ENCODE peak calls at places on chromosome 14, in four cellular contexts. One of them, this sample, is unnamed.

GRCh38 chr14:93533437-93533836 is 102.7 kb downstream of the UNC79 start:
- DNase-seq in stimulated activated CD8-positive, alpha-beta memory T cell treated with anti-CD3 and anti-CD28 coated beads, Interleukin-7, amount 100 ng/mL, for 1 hour: no peak
- DNase-seq in NCI-H1105: no peak
- DNase-seq in HTR-8/SVneo: no peak
- DNase-seq in this sample: no peak

GRCh38 chr14:61701946-61702345 is 6.6 kb downstream of the HIF1A start:
- DNase-seq in stimulated activated CD8-positive, alpha-beta memory T cell treated with anti-CD3 and anti-CD28 coated beads, Interleukin-7, amount 100 ng/mL, for 1 hour: no peak
- DNase-seq in NCI-H1105: no peak
- DNase-seq in HTR-8/SVneo: no peak
- DNase-seq in this sample: no peak

GRCh38 chr14:20143911-20144310 is 5.3 kb downstream of the OR4N5 start:
- DNase-seq in stimulated activated CD8-positive, alpha-beta memory T cell treated with anti-CD3 and anti-CD28 coated beads, Interleukin-7, amount 100 ng/mL, for 1 hour: no peak
- DNase-seq in NCI-H1105: no peak
- DNase-seq in HTR-8/SVneo: no peak
- DNase-seq in this sample: no peak

GRCh38 chr14:36424478-36425102 is 95.4 kb downstream of the NKX2-1 start:
- DNase-seq in stimulated activated CD8-positive, alpha-beta memory T cell treated with anti-CD3 and anti-CD28 coated beads, Interleukin-7, amount 100 ng/mL, for 1 hour: no peak
- DNase-seq in NCI-H1105: peak
- DNase-seq in HTR-8/SVneo: no peak
- DNase-seq in this sample: no peak

GRCh38 chr14:101019541-101019940 is 116.0 kb upstream of the RTL1 start:
- DNase-seq in stimulated activated CD8-positive, alpha-beta memory T cell treated with anti-CD3 and anti-CD28 coated beads, Interleukin-7, amount 100 ng/mL, for 1 hour: no peak
- DNase-seq in NCI-H1105: no peak
- DNase-seq in HTR-8/SVneo: no peak
- DNase-seq in this sample: no peak

GRCh38 chr14:36582011-36582873 is at the start of gene NKX2-8:
- DNase-seq in stimulated activated CD8-positive, alpha-beta memory T cell treated with anti-CD3 and anti-CD28 coated beads, Interleukin-7, amount 100 ng/mL, for 1 hour: no peak
- DNase-seq in NCI-H1105: peak
- DNase-seq in HTR-8/SVneo: peak
- DNase-seq in this sample: no peak

GRCh38 chr14:59208224-59208814 is 19.9 kb downstream of the DAAM1 start:
- DNase-seq in stimulated activated CD8-positive, alpha-beta memory T cell treated with anti-CD3 and anti-CD28 coated beads, Interleukin-7, amount 100 ng/mL, for 1 hour: no peak
- DNase-seq in NCI-H1105: no peak
- DNase-seq in HTR-8/SVneo: peak
- DNase-seq in this sample: no peak

GRCh38 chr14:97827746-97828145 is 1030.6 kb downstream of the VRK1 start:
- DNase-seq in stimulated activated CD8-positive, alpha-beta memory T cell treated with anti-CD3 and anti-CD28 coated beads, Interleukin-7, amount 100 ng/mL, for 1 hour: no peak
- DNase-seq in NCI-H1105: no peak
- DNase-seq in HTR-8/SVneo: no peak
- DNase-seq in this sample: no peak

GRCh38 chr14:69345402-69345801 is 52.7 kb downstream of the ERH start:
- DNase-seq in stimulated activated CD8-positive, alpha-beta memory T cell treated with anti-CD3 and anti-CD28 coated beads, Interleukin-7, amount 100 ng/mL, for 1 hour: no peak
- DNase-seq in NCI-H1105: no peak
- DNase-seq in HTR-8/SVneo: no peak
- DNase-seq in this sample: no peak

GRCh38 chr14:81449576-81449975 is 49.5 kb upstream of the STON2 start:
- DNase-seq in stimulated activated CD8-positive, alpha-beta memory T cell treated with anti-CD3 and anti-CD28 coated beads, Interleukin-7, amount 100 ng/mL, for 1 hour: no peak
- DNase-seq in NCI-H1105: no peak
- DNase-seq in HTR-8/SVneo: no peak
- DNase-seq in this sample: no peak

GRCh38 chr14:24058951-24059475 is 7.2 kb downstream of the CARMIL3 start:
- DNase-seq in stimulated activated CD8-positive, alpha-beta memory T cell treated with anti-CD3 and anti-CD28 coated beads, Interleukin-7, amount 100 ng/mL, for 1 hour: no peak
- DNase-seq in NCI-H1105: no peak
- DNase-seq in HTR-8/SVneo: no peak
- DNase-seq in this sample: no peak

GRCh38 chr14:92461891-92462290 is 51.7 kb upstream of the RIN3 start:
- DNase-seq in stimulated activated CD8-positive, alpha-beta memory T cell treated with anti-CD3 and anti-CD28 coated beads, Interleukin-7, amount 100 ng/mL, for 1 hour: no peak
- DNase-seq in NCI-H1105: no peak
- DNase-seq in HTR-8/SVneo: no peak
- DNase-seq in this sample: no peak

GRCh38 chr14:68653754-68654153 is 139.1 kb downstream of the ZFP36L1 start:
- DNase-seq in stimulated activated CD8-positive, alpha-beta memory T cell treated with anti-CD3 and anti-CD28 coated beads, Interleukin-7, amount 100 ng/mL, for 1 hour: no peak
- DNase-seq in NCI-H1105: no peak
- DNase-seq in HTR-8/SVneo: no peak
- DNase-seq in this sample: no peak

GRCh38 chr14:33052899-33053400 is 114.3 kb downstream of the NPAS3 start:
- DNase-seq in stimulated activated CD8-positive, alpha-beta memory T cell treated with anti-CD3 and anti-CD28 coated beads, Interleukin-7, amount 100 ng/mL, for 1 hour: no peak
- DNase-seq in NCI-H1105: peak
- DNase-seq in HTR-8/SVneo: no peak
- DNase-seq in this sample: no peak

GRCh38 chr14:50156111-50156510 is 39.7 kb upstream of the VCPKMT start:
- DNase-seq in stimulated activated CD8-positive, alpha-beta memory T cell treated with anti-CD3 and anti-CD28 coated beads, Interleukin-7, amount 100 ng/mL, for 1 hour: no peak
- DNase-seq in NCI-H1105: no peak
- DNase-seq in HTR-8/SVneo: no peak
- DNase-seq in this sample: no peak

GRCh38 chr14:80930836-80931389 is 10.6 kb downstream of the CEP128 start:
- DNase-seq in stimulated activated CD8-positive, alpha-beta memory T cell treated with anti-CD3 and anti-CD28 coated beads, Interleukin-7, amount 100 ng/mL, for 1 hour: no peak
- DNase-seq in NCI-H1105: no peak
- DNase-seq in HTR-8/SVneo: peak
- DNase-seq in this sample: no peak

GRCh38 chr14:104130974-104131651 is 7.3 kb upstream of the KIF26A start:
- DNase-seq in stimulated activated CD8-positive, alpha-beta memory T cell treated with anti-CD3 and anti-CD28 coated beads, Interleukin-7, amount 100 ng/mL, for 1 hour: no peak
- DNase-seq in NCI-H1105: no peak
- DNase-seq in HTR-8/SVneo: no peak
- DNase-seq in this sample: no peak

GRCh38 chr14:49633650-49634546 is 1.1 kb downstream of the DNAAF2 start:
- DNase-seq in stimulated activated CD8-positive, alpha-beta memory T cell treated with anti-CD3 and anti-CD28 coated beads, Interleukin-7, amount 100 ng/mL, for 1 hour: peak
- DNase-seq in NCI-H1105: peak
- DNase-seq in HTR-8/SVneo: peak
- DNase-seq in this sample: peak

GRCh38 chr14:48973136-48973535 is 613.0 kb downstream of the RPS29 start:
- DNase-seq in stimulated activated CD8-positive, alpha-beta memory T cell treated with anti-CD3 and anti-CD28 coated beads, Interleukin-7, amount 100 ng/mL, for 1 hour: no peak
- DNase-seq in NCI-H1105: no peak
- DNase-seq in HTR-8/SVneo: no peak
- DNase-seq in this sample: no peak

GRCh38 chr14:54642950-54643695 is 76.2 kb downstream of the SAMD4A start:
- DNase-seq in stimulated activated CD8-positive, alpha-beta memory T cell treated with anti-CD3 and anti-CD28 coated beads, Interleukin-7, amount 100 ng/mL, for 1 hour: no peak
- DNase-seq in NCI-H1105: no peak
- DNase-seq in HTR-8/SVneo: no peak
- DNase-seq in this sample: no peak

GRCh38 chr14:104604461-104605449 is at the start of gene TMEM179:
- DNase-seq in stimulated activated CD8-positive, alpha-beta memory T cell treated with anti-CD3 and anti-CD28 coated beads, Interleukin-7, amount 100 ng/mL, for 1 hour: no peak
- DNase-seq in NCI-H1105: peak
- DNase-seq in HTR-8/SVneo: no peak
- DNase-seq in this sample: no peak

GRCh38 chr14:39665084-39665483 is 232.9 kb upstream of the FBXO33 start:
- DNase-seq in stimulated activated CD8-positive, alpha-beta memory T cell treated with anti-CD3 and anti-CD28 coated beads, Interleukin-7, amount 100 ng/mL, for 1 hour: no peak
- DNase-seq in NCI-H1105: no peak
- DNase-seq in HTR-8/SVneo: no peak
- DNase-seq in this sample: no peak

GRCh38 chr14:67620217-67620789 is 583 bp downstream of the ARG2 start:
- DNase-seq in stimulated activated CD8-positive, alpha-beta memory T cell treated with anti-CD3 and anti-CD28 coated beads, Interleukin-7, amount 100 ng/mL, for 1 hour: no peak
- DNase-seq in NCI-H1105: peak
- DNase-seq in HTR-8/SVneo: peak
- DNase-seq in this sample: no peak

GRCh38 chr14:69315302-69315701 is 55.3 kb downstream of the GALNT16 start:
- DNase-seq in stimulated activated CD8-positive, alpha-beta memory T cell treated with anti-CD3 and anti-CD28 coated beads, Interleukin-7, amount 100 ng/mL, for 1 hour: no peak
- DNase-seq in NCI-H1105: no peak
- DNase-seq in HTR-8/SVneo: no peak
- DNase-seq in this sample: no peak

GRCh38 chr14:51873221-51873893 is 12.9 kb downstream of the GNG2 start:
- DNase-seq in stimulated activated CD8-positive, alpha-beta memory T cell treated with anti-CD3 and anti-CD28 coated beads, Interleukin-7, amount 100 ng/mL, for 1 hour: no peak
- DNase-seq in NCI-H1105: peak
- DNase-seq in HTR-8/SVneo: peak
- DNase-seq in this sample: no peak

GRCh38 chr14:21494902-21495762 is 16.0 kb downstream of the METTL3 start:
- DNase-seq in stimulated activated CD8-positive, alpha-beta memory T cell treated with anti-CD3 and anti-CD28 coated beads, Interleukin-7, amount 100 ng/mL, for 1 hour: no peak
- DNase-seq in NCI-H1105: no peak
- DNase-seq in HTR-8/SVneo: no peak
- DNase-seq in this sample: no peak

GRCh38 chr14:77303417-77304156 is 17.1 kb downstream of the POMT2 start:
- DNase-seq in stimulated activated CD8-positive, alpha-beta memory T cell treated with anti-CD3 and anti-CD28 coated beads, Interleukin-7, amount 100 ng/mL, for 1 hour: no peak
- DNase-seq in NCI-H1105: no peak
- DNase-seq in HTR-8/SVneo: peak
- DNase-seq in this sample: no peak

GRCh38 chr14:75991753-75992152 is 6.2 kb downstream of the IFT43 start:
- DNase-seq in stimulated activated CD8-positive, alpha-beta memory T cell treated with anti-CD3 and anti-CD28 coated beads, Interleukin-7, amount 100 ng/mL, for 1 hour: no peak
- DNase-seq in NCI-H1105: no peak
- DNase-seq in HTR-8/SVneo: no peak
- DNase-seq in this sample: no peak

GRCh38 chr14:58549358-58549757 is 88.4 kb upstream of the DACT1 start:
- DNase-seq in stimulated activated CD8-positive, alpha-beta memory T cell treated with anti-CD3 and anti-CD28 coated beads, Interleukin-7, amount 100 ng/mL, for 1 hour: no peak
- DNase-seq in NCI-H1105: no peak
- DNase-seq in HTR-8/SVneo: no peak
- DNase-seq in this sample: no peak

GRCh38 chr14:52917732-52918131 is 33.1 kb downstream of the FERMT2 start:
- DNase-seq in stimulated activated CD8-positive, alpha-beta memory T cell treated with anti-CD3 and anti-CD28 coated beads, Interleukin-7, amount 100 ng/mL, for 1 hour: no peak
- DNase-seq in NCI-H1105: no peak
- DNase-seq in HTR-8/SVneo: no peak
- DNase-seq in this sample: no peak

GRCh38 chr14:65792208-65792905 is 379.8 kb downstream of the FUT8 start:
- DNase-seq in stimulated activated CD8-positive, alpha-beta memory T cell treated with anti-CD3 and anti-CD28 coated beads, Interleukin-7, amount 100 ng/mL, for 1 hour: no peak
- DNase-seq in NCI-H1105: no peak
- DNase-seq in HTR-8/SVneo: peak
- DNase-seq in this sample: no peak

GRCh38 chr14:101072070-101072469 is 168.5 kb upstream of the RTL1 start:
- DNase-seq in stimulated activated CD8-positive, alpha-beta memory T cell treated with anti-CD3 and anti-CD28 coated beads, Interleukin-7, amount 100 ng/mL, for 1 hour: no peak
- DNase-seq in NCI-H1105: no peak
- DNase-seq in HTR-8/SVneo: no peak
- DNase-seq in this sample: no peak

GRCh38 chr14:55780156-55780946 is 200.3 kb downstream of the KTN1 start:
- DNase-seq in stimulated activated CD8-positive, alpha-beta memory T cell treated with anti-CD3 and anti-CD28 coated beads, Interleukin-7, amount 100 ng/mL, for 1 hour: no peak
- DNase-seq in NCI-H1105: no peak
- DNase-seq in HTR-8/SVneo: no peak
- DNase-seq in this sample: no peak

GRCh38 chr14:24674204-24674970 is 40.4 kb upstream of the GZMB start:
- DNase-seq in stimulated activated CD8-positive, alpha-beta memory T cell treated with anti-CD3 and anti-CD28 coated beads, Interleukin-7, amount 100 ng/mL, for 1 hour: no peak
- DNase-seq in NCI-H1105: no peak
- DNase-seq in HTR-8/SVneo: no peak
- DNase-seq in this sample: no peak